ENCODE peak calls at places on chromosome 12, in seven cellular contexts. One of them, this sample, is unnamed. For H3K36me3, the result is how much of the 10 kb centered on the place peaks cover.

GRCh38 chr12:122421263-122421814 is 1.1 kb downstream of the CLIP1 start:
- DNase-seq in mesenchymal stem cell: peak
- DNase-seq in HCT116: no peak
- DNase-seq in K562: peak
- DNase-seq in astrocyte: peak
- DNase-seq in trophoblast cell: peak
- DNase-seq in IMR-90: peak
- DNase-seq in this sample: no peak

GRCh38 chr12:82757611-82758010 is 70.9 kb downstream of the TMTC2 start:
- DNase-seq in mesenchymal stem cell: no peak
- DNase-seq in HCT116: no peak
- DNase-seq in K562: no peak
- DNase-seq in astrocyte: no peak
- DNase-seq in trophoblast cell: no peak
- DNase-seq in IMR-90: no peak
- DNase-seq in this sample: no peak

GRCh38 chr12:88185988-88186387 is 43.9 kb downstream of the TMTC3 start:
- DNase-seq in mesenchymal stem cell: peak
- DNase-seq in HCT116: peak
- DNase-seq in K562: no peak
- DNase-seq in astrocyte: peak
- DNase-seq in trophoblast cell: no peak
- DNase-seq in IMR-90: peak
- DNase-seq in this sample: no peak

GRCh38 chr12:24922109-24922508 is 26.8 kb downstream of the BCAT1 start:
- DNase-seq in mesenchymal stem cell: no peak
- DNase-seq in HCT116: no peak
- DNase-seq in K562: no peak
- DNase-seq in astrocyte: no peak
- DNase-seq in trophoblast cell: no peak
- DNase-seq in IMR-90: no peak
- DNase-seq in this sample: no peak

GRCh38 chr12:16228067-16228466 is 49.4 kb downstream of the SLC15A5 start:
- DNase-seq in mesenchymal stem cell: no peak
- DNase-seq in HCT116: no peak
- DNase-seq in K562: no peak
- DNase-seq in astrocyte: no peak
- DNase-seq in trophoblast cell: no peak
- DNase-seq in IMR-90: no peak
- DNase-seq in this sample: no peak

GRCh38 chr12:45409966-45410365 is 194.1 kb downstream of the ANO6 start:
- DNase-seq in mesenchymal stem cell: no peak
- DNase-seq in HCT116: no peak
- DNase-seq in K562: no peak
- DNase-seq in astrocyte: peak
- DNase-seq in trophoblast cell: peak
- DNase-seq in IMR-90: peak
- DNase-seq in this sample: no peak

GRCh38 chr12:56628671-56629458 is 1.3 kb downstream of the BAZ2A start:
- DNase-seq in mesenchymal stem cell: peak
- DNase-seq in HCT116: no peak
- DNase-seq in K562: peak
- DNase-seq in astrocyte: peak
- DNase-seq in trophoblast cell: peak
- DNase-seq in IMR-90: peak
- DNase-seq in this sample: peak

GRCh38 chr12:124451016-124451415 is 116.4 kb downstream of the NCOR2 start:
- DNase-seq in mesenchymal stem cell: no peak
- DNase-seq in HCT116: no peak
- DNase-seq in K562: no peak
- DNase-seq in astrocyte: no peak
- DNase-seq in trophoblast cell: no peak
- DNase-seq in IMR-90: no peak
- DNase-seq in this sample: peak

GRCh38 chr12:30965613-30965985 is 39.1 kb downstream of the TSPAN11 start:
- DNase-seq in mesenchymal stem cell: peak
- DNase-seq in HCT116: peak
- DNase-seq in K562: peak
- DNase-seq in astrocyte: no peak
- DNase-seq in trophoblast cell: peak
- DNase-seq in IMR-90: no peak
- DNase-seq in this sample: peak

GRCh38 chr12:110869803-110870202 is 23.0 kb downstream of the CCDC63 start:
- DNase-seq in mesenchymal stem cell: no peak
- DNase-seq in HCT116: no peak
- DNase-seq in K562: no peak
- DNase-seq in astrocyte: no peak
- DNase-seq in trophoblast cell: no peak
- DNase-seq in IMR-90: no peak
- DNase-seq in this sample: no peak

GRCh38 chr12:116697305-116698130 is 40.4 kb downstream of the SPRING1 start:
- DNase-seq in mesenchymal stem cell: no peak
- DNase-seq in HCT116: peak
- DNase-seq in K562: peak
- DNase-seq in astrocyte: no peak
- DNase-seq in trophoblast cell: no peak
- DNase-seq in IMR-90: no peak
- DNase-seq in this sample: no peak

GRCh38 chr12:5630101-5630500 is 198.2 kb downstream of the NTF3 start:
- DNase-seq in mesenchymal stem cell: no peak
- DNase-seq in HCT116: no peak
- DNase-seq in K562: peak
- DNase-seq in astrocyte: no peak
- DNase-seq in trophoblast cell: no peak
- DNase-seq in IMR-90: no peak
- DNase-seq in this sample: no peak

GRCh38 chr12:120199025-120199424 is 1.9 kb downstream of the RPLP0 start:
- DNase-seq in mesenchymal stem cell: no peak
- DNase-seq in HCT116: no peak
- DNase-seq in K562: no peak
- DNase-seq in astrocyte: no peak
- DNase-seq in trophoblast cell: no peak
- DNase-seq in IMR-90: no peak
- DNase-seq in this sample: no peak

DNA sequence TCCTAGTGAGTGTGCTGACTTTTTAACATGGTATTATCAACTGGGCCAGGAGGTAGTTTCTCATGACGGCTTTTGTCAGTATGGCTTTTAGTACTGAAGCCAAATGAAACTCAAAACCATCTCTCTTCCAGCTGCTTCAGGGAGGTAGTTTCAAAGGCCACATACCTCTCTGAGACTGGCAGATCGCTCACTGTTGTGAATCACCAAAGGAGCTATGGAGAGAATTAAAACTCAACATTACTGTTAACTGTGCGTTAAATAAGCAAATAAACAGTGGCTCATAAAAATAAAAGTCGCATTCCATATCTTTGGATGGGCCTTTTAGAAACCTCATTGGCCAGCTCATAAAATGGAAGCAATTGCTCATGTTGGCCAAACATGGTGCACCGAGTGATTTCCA is 141.1 kb downstream of the HMGA2 start:
- DNase-seq in mesenchymal stem cell: no peak
- DNase-seq in HCT116: no peak
- DNase-seq in K562: no peak
- DNase-seq in astrocyte: peak
- DNase-seq in trophoblast cell: no peak
- DNase-seq in IMR-90: peak
- DNase-seq in this sample: no peak
- H3K36me3 ChIP-seq in mesenchymal stem cell: half or more
- H3K36me3 ChIP-seq in HCT116: under half
- H3K36me3 ChIP-seq in K562: under half
- H3K36me3 ChIP-seq in astrocyte: under half
- H3K36me3 ChIP-seq in trophoblast cell: under half
- H3K36me3 ChIP-seq in IMR-90: under half
- H3K36me3 ChIP-seq in this sample: under half

GRCh38 chr12:1632702-1633101 is 3.7 kb downstream of the WNT5B start:
- DNase-seq in mesenchymal stem cell: no peak
- DNase-seq in HCT116: no peak
- DNase-seq in K562: no peak
- DNase-seq in astrocyte: no peak
- DNase-seq in trophoblast cell: no peak
- DNase-seq in IMR-90: no peak
- DNase-seq in this sample: no peak

GRCh38 chr12:1630827-1631591 is 2.0 kb downstream of the WNT5B start:
- DNase-seq in mesenchymal stem cell: peak
- DNase-seq in HCT116: no peak
- DNase-seq in K562: no peak
- DNase-seq in astrocyte: peak
- DNase-seq in trophoblast cell: no peak
- DNase-seq in IMR-90: peak
- DNase-seq in this sample: no peak

GRCh38 chr12:1628671-1629337 is at the start of gene WNT5B:
- DNase-seq in mesenchymal stem cell: peak
- DNase-seq in HCT116: no peak
- DNase-seq in K562: no peak
- DNase-seq in astrocyte: no peak
- DNase-seq in trophoblast cell: no peak
- DNase-seq in IMR-90: no peak
- DNase-seq in this sample: no peak

GRCh38 chr12:1630081-1630826 is 1.2 kb downstream of the WNT5B start:
- DNase-seq in mesenchymal stem cell: peak
- DNase-seq in HCT116: no peak
- DNase-seq in K562: no peak
- DNase-seq in astrocyte: no peak
- DNase-seq in trophoblast cell: no peak
- DNase-seq in IMR-90: no peak
- DNase-seq in this sample: peak

GRCh38 chr12:1629338-1630080 is 478 bp downstream of the WNT5B start:
- DNase-seq in mesenchymal stem cell: no peak
- DNase-seq in HCT116: no peak
- DNase-seq in K562: no peak
- DNase-seq in astrocyte: no peak
- DNase-seq in trophoblast cell: no peak
- DNase-seq in IMR-90: no peak
- DNase-seq in this sample: no peak
- H3K9ac ChIP-seq in mesenchymal stem cell: peak
- H3K9ac ChIP-seq in HCT116: peak
- H3K9ac ChIP-seq in K562: no peak
- H3K9ac ChIP-seq in astrocyte: no peak
- H3K9ac ChIP-seq in trophoblast cell: no peak
- H3K9ac ChIP-seq in IMR-90: peak
- H3K9ac ChIP-seq in this sample: no peak

DNA sequence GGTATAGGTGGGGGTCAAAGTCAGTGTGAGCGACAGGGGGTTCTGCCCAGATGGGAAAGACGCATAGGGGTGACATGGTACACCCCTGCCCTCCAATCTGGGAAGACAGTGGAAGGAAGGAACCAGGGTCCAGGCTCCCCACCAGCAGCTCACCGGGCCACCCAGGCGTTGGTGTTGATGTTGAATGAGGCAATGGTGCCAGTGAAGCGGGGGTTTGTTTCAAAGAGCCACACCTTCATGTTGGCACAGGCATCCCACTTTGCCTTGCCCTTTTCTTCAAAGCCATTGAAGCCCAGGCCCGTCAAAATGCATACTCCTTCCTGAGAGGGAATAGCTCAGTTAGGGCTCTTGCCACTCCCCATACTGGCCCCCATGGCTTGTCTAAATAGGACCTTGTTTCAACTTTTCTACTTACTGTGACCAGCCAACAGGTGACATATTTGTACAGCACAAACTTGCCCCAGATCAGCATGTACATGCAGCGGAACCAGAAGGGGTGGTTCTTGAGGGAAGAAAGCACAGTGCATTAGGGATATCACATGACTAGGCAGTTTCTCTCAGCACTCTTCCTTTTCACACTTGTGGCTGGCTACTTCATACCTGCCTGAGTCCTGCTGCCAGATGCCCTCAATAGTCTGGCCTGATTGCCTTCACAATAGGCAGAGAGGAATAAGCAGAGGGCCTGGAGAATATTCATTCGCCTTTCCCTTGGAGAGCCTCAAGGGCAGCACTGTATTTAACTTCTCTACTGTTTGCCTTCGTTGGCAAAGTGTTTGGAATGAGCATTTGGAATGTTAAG is 7.7 kb downstream of the EMG1 start:
- DNase-seq in mesenchymal stem cell: no peak
- DNase-seq in HCT116: no peak
- DNase-seq in K562: no peak
- DNase-seq in astrocyte: no peak
- DNase-seq in trophoblast cell: no peak
- DNase-seq in IMR-90: no peak
- DNase-seq in this sample: no peak
- H3K36me3 ChIP-seq in mesenchymal stem cell: half or more
- H3K36me3 ChIP-seq in HCT116: half or more
- H3K36me3 ChIP-seq in K562: half or more
- H3K36me3 ChIP-seq in astrocyte: half or more
- H3K36me3 ChIP-seq in trophoblast cell: half or more
- H3K36me3 ChIP-seq in IMR-90: half or more
- H3K36me3 ChIP-seq in this sample: half or more

GRCh38 chr12:2689879-2690278 is 104.9 kb upstream of the FKBP4 start:
- DNase-seq in mesenchymal stem cell: no peak
- DNase-seq in HCT116: no peak
- DNase-seq in K562: no peak
- DNase-seq in astrocyte: no peak
- DNase-seq in trophoblast cell: no peak
- DNase-seq in IMR-90: no peak
- DNase-seq in this sample: no peak

GRCh38 chr12:2691001-2691339 is 103.8 kb upstream of the FKBP4 start:
- DNase-seq in mesenchymal stem cell: peak
- DNase-seq in HCT116: no peak
- DNase-seq in K562: no peak
- DNase-seq in astrocyte: peak
- DNase-seq in trophoblast cell: no peak
- DNase-seq in IMR-90: peak
- DNase-seq in this sample: peak

GRCh38 chr12:2690348-2691000 is 104.3 kb upstream of the FKBP4 start:
- DNase-seq in mesenchymal stem cell: no peak
- DNase-seq in HCT116: no peak
- DNase-seq in K562: no peak
- DNase-seq in astrocyte: no peak
- DNase-seq in trophoblast cell: no peak
- DNase-seq in IMR-90: no peak
- DNase-seq in this sample: no peak

GRCh38 chr12:2692156-2692555 is 102.6 kb upstream of the FKBP4 start:
- DNase-seq in mesenchymal stem cell: no peak
- DNase-seq in HCT116: no peak
- DNase-seq in K562: no peak
- DNase-seq in astrocyte: no peak
- DNase-seq in trophoblast cell: no peak
- DNase-seq in IMR-90: no peak
- DNase-seq in this sample: no peak

DNA sequence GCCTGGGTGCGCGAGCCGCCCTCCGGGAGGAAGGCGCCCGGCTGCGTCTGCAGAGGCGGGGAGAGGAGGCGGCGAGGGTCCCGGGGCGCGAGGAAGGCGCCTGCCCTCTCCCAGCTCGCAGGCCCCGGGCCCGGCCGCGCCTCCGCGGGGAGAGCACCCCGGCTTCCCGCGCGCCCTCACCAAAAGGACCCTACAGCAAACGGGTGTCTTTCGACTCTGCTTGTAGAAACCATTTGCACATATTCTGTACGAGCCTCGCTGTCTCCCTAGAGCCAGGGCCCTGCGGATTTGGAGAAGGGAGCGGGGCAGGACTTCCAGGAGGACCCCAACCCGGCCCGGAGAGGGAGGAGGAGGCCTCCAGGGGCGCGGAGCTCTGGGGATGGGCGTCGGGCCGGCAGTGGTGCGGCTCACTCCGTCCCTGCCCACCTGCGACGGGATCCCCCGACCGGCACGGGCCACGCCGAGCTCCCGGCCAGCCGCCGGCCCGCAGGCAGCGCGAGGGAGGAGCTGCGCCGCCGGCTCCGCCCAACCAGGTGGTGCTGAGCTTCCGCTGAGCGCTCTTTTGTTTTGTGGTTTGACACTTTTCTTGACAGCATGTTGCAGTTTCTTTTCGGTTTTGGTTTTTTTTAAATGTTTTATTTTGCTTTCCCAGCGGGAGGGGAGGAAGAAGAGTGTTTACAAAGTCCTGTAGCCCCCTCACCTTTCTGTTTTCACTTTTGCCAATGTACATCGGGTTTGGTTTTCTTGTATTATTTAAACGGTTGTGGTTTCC is 103.2 kb upstream of the FKBP4 start:
- DNase-seq in mesenchymal stem cell: no peak
- DNase-seq in HCT116: peak
- DNase-seq in K562: no peak
- DNase-seq in astrocyte: no peak
- DNase-seq in trophoblast cell: no peak
- DNase-seq in IMR-90: no peak
- DNase-seq in this sample: peak
- H3K9ac ChIP-seq in mesenchymal stem cell: peak
- H3K9ac ChIP-seq in HCT116: peak
- H3K9ac ChIP-seq in K562: no peak
- H3K9ac ChIP-seq in astrocyte: peak
- H3K9ac ChIP-seq in trophoblast cell: no peak
- H3K9ac ChIP-seq in IMR-90: no peak
- H3K9ac ChIP-seq in this sample: no peak